ENCODE peak calls at places on chromosomes 6 and 20, in four cellular contexts. R is upper lobe of right lung; Z is SK-N-SH treated with all-trans-retinoic acid at 6 μM for 48 hours; K is activated CD8-positive, alpha-beta memory T cell treated with anti-CD3 and anti-CD28 coated beads, Interleukin-2, amount 10 ng/mL, durations not matched to agents 7 days and 5 days. W is an unnamed sample.

GRCh38 chr6:134541001-134541400 is 223.1 kb upstream of the SGK1 start:
- ATAC-seq in R (no peak), Z (no peak), K (no peak), W (no peak)

GRCh38 chr6:11622156-11622555 is 84.6 kb downstream of the TMEM170B start:
- ATAC-seq in R (no peak), Z (no peak), K (no peak), W (no peak)

GRCh38 chr20:24955045-24955444 is 6.0 kb downstream of the CST7 start:
- ATAC-seq in R (no peak), Z (no peak), K (peak; percentile 54), W (peak; percentile 75)

GRCh38 chr20:10225439-10226080 is 6.9 kb downstream of the SNAP25 start:
- ATAC-seq in R (no peak), Z (peak; percentile 81), K (no peak), W (no peak)

GRCh38 chr6:157760589-157761330 is 62.3 kb upstream of the SNX9 start:
- ATAC-seq in R (no peak), Z (peak; percentile 46), K (no peak), W (no peak)

GRCh38 chr6:169240125-169240524 is 13.5 kb downstream of the THBS2 start:
- ATAC-seq in R (no peak), Z (no peak), K (no peak), W (no peak)

GRCh38 chr6:98039876-98040605 is 757.0 kb upstream of the MMS22L start:
- ATAC-seq in R (no peak), Z (peak; percentile 81), K (no peak), W (no peak)

GRCh38 chr6:43593938-43594337 is 18.0 kb downstream of the POLH start:
- ATAC-seq in R (no peak), Z (no peak), K (no peak), W (no peak)

GRCh38 chr20:2846698-2847097 is 6.2 kb downstream of the VPS16 start:
- ATAC-seq in R (no peak), Z (no peak), K (no peak), W (no peak)

GRCh38 chr6:17281100-17281496 is at the start of gene RBM24:
- ATAC-seq in R (peak; percentile 76), Z (peak; percentile 73), K (no peak), W (peak; percentile 35)